ENCODE peak calls at places on chromosome 10, in nine cellular contexts. One of them, this sample, is unnamed.

GRCh38 chr10:44435196-44435595 is 50.3 kb upstream of the CXCL12 start:
- DNase-seq in activated naive CD8-positive, alpha-beta T cell treated with anti-CD3 and anti-CD28 coated beads, Interleukin-2, amount 50 U/mL, for 16 hours: no peak
- DNase-seq in AG04450: no peak
- DNase-seq in epithelial cell of esophagus: no peak
- DNase-seq in activated CD8-positive, alpha-beta memory T cell treated with anti-CD3 and anti-CD28 coated beads for 48 hours: no peak
- DNase-seq in T-helper 17 cell: no peak
- DNase-seq in germinal center: no peak
- DNase-seq in fibroblast of mammary gland: no peak
- DNase-seq in stimulated activated CD8-positive, alpha-beta memory T cell treated with anti-CD3 and anti-CD28 coated beads, Interleukin-4, amount 100 ng/mL, for 1 hour: no peak
- DNase-seq in this sample: no peak

GRCh38 chr10:112775347-112775746 is 174.7 kb upstream of the TCF7L2 start:
- DNase-seq in fibroblast of mammary gland: no peak
- DNase-seq in AG04450: no peak
- DNase-seq in T-helper 17 cell: no peak
- DNase-seq in stimulated activated CD8-positive, alpha-beta memory T cell treated with anti-CD3 and anti-CD28 coated beads, Interleukin-4, amount 100 ng/mL, for 1 hour: no peak
- DNase-seq in epithelial cell of esophagus: no peak
- DNase-seq in activated CD8-positive, alpha-beta memory T cell treated with anti-CD3 and anti-CD28 coated beads for 48 hours: no peak
- DNase-seq in germinal center: no peak
- DNase-seq in activated naive CD8-positive, alpha-beta T cell treated with anti-CD3 and anti-CD28 coated beads, Interleukin-2, amount 50 U/mL, for 16 hours: no peak
- DNase-seq in this sample: no peak

GRCh38 chr10:101011517-101012423 is 12.2 kb downstream of the LZTS2 start:
- DNase-seq in activated naive CD8-positive, alpha-beta T cell treated with anti-CD3 and anti-CD28 coated beads, Interleukin-2, amount 50 U/mL, for 16 hours: no peak
- DNase-seq in fibroblast of mammary gland: no peak
- DNase-seq in epithelial cell of esophagus: no peak
- DNase-seq in T-helper 17 cell: no peak
- DNase-seq in stimulated activated CD8-positive, alpha-beta memory T cell treated with anti-CD3 and anti-CD28 coated beads, Interleukin-4, amount 100 ng/mL, for 1 hour: no peak
- DNase-seq in AG04450: no peak
- DNase-seq in germinal center: no peak
- DNase-seq in activated CD8-positive, alpha-beta memory T cell treated with anti-CD3 and anti-CD28 coated beads for 48 hours: no peak
- DNase-seq in this sample: no peak

GRCh38 chr10:86967481-86967941 is 771 bp upstream of the ADIRF start:
- DNase-seq in epithelial cell of esophagus: no peak
- DNase-seq in stimulated activated CD8-positive, alpha-beta memory T cell treated with anti-CD3 and anti-CD28 coated beads, Interleukin-4, amount 100 ng/mL, for 1 hour: no peak
- DNase-seq in T-helper 17 cell: no peak
- DNase-seq in AG04450: no peak
- DNase-seq in germinal center: no peak
- DNase-seq in activated CD8-positive, alpha-beta memory T cell treated with anti-CD3 and anti-CD28 coated beads for 48 hours: no peak
- DNase-seq in fibroblast of mammary gland: no peak
- DNase-seq in activated naive CD8-positive, alpha-beta T cell treated with anti-CD3 and anti-CD28 coated beads, Interleukin-2, amount 50 U/mL, for 16 hours: no peak
- DNase-seq in this sample: no peak

GRCh38 chr10:58577394-58577793 is 64.7 kb downstream of the BICC1 start:
- DNase-seq in fibroblast of mammary gland: peak
- DNase-seq in stimulated activated CD8-positive, alpha-beta memory T cell treated with anti-CD3 and anti-CD28 coated beads, Interleukin-4, amount 100 ng/mL, for 1 hour: no peak
- DNase-seq in epithelial cell of esophagus: no peak
- DNase-seq in activated naive CD8-positive, alpha-beta T cell treated with anti-CD3 and anti-CD28 coated beads, Interleukin-2, amount 50 U/mL, for 16 hours: no peak
- DNase-seq in AG04450: peak
- DNase-seq in activated CD8-positive, alpha-beta memory T cell treated with anti-CD3 and anti-CD28 coated beads for 48 hours: no peak
- DNase-seq in germinal center: no peak
- DNase-seq in T-helper 17 cell: no peak
- DNase-seq in this sample: no peak

GRCh38 chr10:75407716-75408511 is 6.3 kb upstream of the ZNF503 start:
- DNase-seq in stimulated activated CD8-positive, alpha-beta memory T cell treated with anti-CD3 and anti-CD28 coated beads, Interleukin-4, amount 100 ng/mL, for 1 hour: no peak
- DNase-seq in T-helper 17 cell: no peak
- DNase-seq in AG04450: no peak
- DNase-seq in fibroblast of mammary gland: peak
- DNase-seq in germinal center: no peak
- DNase-seq in activated CD8-positive, alpha-beta memory T cell treated with anti-CD3 and anti-CD28 coated beads for 48 hours: no peak
- DNase-seq in activated naive CD8-positive, alpha-beta T cell treated with anti-CD3 and anti-CD28 coated beads, Interleukin-2, amount 50 U/mL, for 16 hours: no peak
- DNase-seq in epithelial cell of esophagus: peak
- DNase-seq in this sample: no peak

GRCh38 chr10:35126062-35126529 is 550 bp upstream of the CREM start:
- DNase-seq in activated CD8-positive, alpha-beta memory T cell treated with anti-CD3 and anti-CD28 coated beads for 48 hours: no peak
- DNase-seq in AG04450: no peak
- DNase-seq in epithelial cell of esophagus: no peak
- DNase-seq in activated naive CD8-positive, alpha-beta T cell treated with anti-CD3 and anti-CD28 coated beads, Interleukin-2, amount 50 U/mL, for 16 hours: no peak
- DNase-seq in germinal center: no peak
- DNase-seq in fibroblast of mammary gland: no peak
- DNase-seq in T-helper 17 cell: no peak
- DNase-seq in stimulated activated CD8-positive, alpha-beta memory T cell treated with anti-CD3 and anti-CD28 coated beads, Interleukin-4, amount 100 ng/mL, for 1 hour: no peak
- DNase-seq in this sample: no peak

GRCh38 chr10:48505394-48506112 is 99.3 kb downstream of the ARHGAP22 start:
- DNase-seq in stimulated activated CD8-positive, alpha-beta memory T cell treated with anti-CD3 and anti-CD28 coated beads, Interleukin-4, amount 100 ng/mL, for 1 hour: no peak
- DNase-seq in germinal center: no peak
- DNase-seq in T-helper 17 cell: no peak
- DNase-seq in activated naive CD8-positive, alpha-beta T cell treated with anti-CD3 and anti-CD28 coated beads, Interleukin-2, amount 50 U/mL, for 16 hours: no peak
- DNase-seq in AG04450: no peak
- DNase-seq in epithelial cell of esophagus: no peak
- DNase-seq in fibroblast of mammary gland: no peak
- DNase-seq in activated CD8-positive, alpha-beta memory T cell treated with anti-CD3 and anti-CD28 coated beads for 48 hours: no peak
- DNase-seq in this sample: no peak

GRCh38 chr10:6201511-6201975 is 1.2 kb upstream of the PFKFB3 start:
- DNase-seq in AG04450: no peak
- DNase-seq in activated CD8-positive, alpha-beta memory T cell treated with anti-CD3 and anti-CD28 coated beads for 48 hours: peak
- DNase-seq in stimulated activated CD8-positive, alpha-beta memory T cell treated with anti-CD3 and anti-CD28 coated beads, Interleukin-4, amount 100 ng/mL, for 1 hour: peak
- DNase-seq in T-helper 17 cell: peak
- DNase-seq in germinal center: peak
- DNase-seq in fibroblast of mammary gland: peak
- DNase-seq in activated naive CD8-positive, alpha-beta T cell treated with anti-CD3 and anti-CD28 coated beads, Interleukin-2, amount 50 U/mL, for 16 hours: peak
- DNase-seq in epithelial cell of esophagus: peak
- DNase-seq in this sample: peak

GRCh38 chr10:127338391-127339108 is 142.2 kb upstream of the INSYN2A start:
- DNase-seq in activated CD8-positive, alpha-beta memory T cell treated with anti-CD3 and anti-CD28 coated beads for 48 hours: no peak
- DNase-seq in germinal center: no peak
- DNase-seq in activated naive CD8-positive, alpha-beta T cell treated with anti-CD3 and anti-CD28 coated beads, Interleukin-2, amount 50 U/mL, for 16 hours: no peak
- DNase-seq in AG04450: no peak
- DNase-seq in fibroblast of mammary gland: peak
- DNase-seq in epithelial cell of esophagus: no peak
- DNase-seq in stimulated activated CD8-positive, alpha-beta memory T cell treated with anti-CD3 and anti-CD28 coated beads, Interleukin-4, amount 100 ng/mL, for 1 hour: no peak
- DNase-seq in T-helper 17 cell: no peak
- DNase-seq in this sample: no peak

GRCh38 chr10:17479015-17479615 is 24.7 kb upstream of the ST8SIA6 start:
- DNase-seq in fibroblast of mammary gland: no peak
- DNase-seq in epithelial cell of esophagus: peak
- DNase-seq in activated naive CD8-positive, alpha-beta T cell treated with anti-CD3 and anti-CD28 coated beads, Interleukin-2, amount 50 U/mL, for 16 hours: no peak
- DNase-seq in T-helper 17 cell: no peak
- DNase-seq in activated CD8-positive, alpha-beta memory T cell treated with anti-CD3 and anti-CD28 coated beads for 48 hours: no peak
- DNase-seq in AG04450: no peak
- DNase-seq in stimulated activated CD8-positive, alpha-beta memory T cell treated with anti-CD3 and anti-CD28 coated beads, Interleukin-4, amount 100 ng/mL, for 1 hour: no peak
- DNase-seq in germinal center: no peak
- DNase-seq in this sample: no peak

GRCh38 chr10:44765299-44765698 is 145.8 kb upstream of the TMEM72 start:
- DNase-seq in activated CD8-positive, alpha-beta memory T cell treated with anti-CD3 and anti-CD28 coated beads for 48 hours: no peak
- DNase-seq in T-helper 17 cell: no peak
- DNase-seq in epithelial cell of esophagus: no peak
- DNase-seq in AG04450: no peak
- DNase-seq in germinal center: no peak
- DNase-seq in activated naive CD8-positive, alpha-beta T cell treated with anti-CD3 and anti-CD28 coated beads, Interleukin-2, amount 50 U/mL, for 16 hours: no peak
- DNase-seq in stimulated activated CD8-positive, alpha-beta memory T cell treated with anti-CD3 and anti-CD28 coated beads, Interleukin-4, amount 100 ng/mL, for 1 hour: no peak
- DNase-seq in fibroblast of mammary gland: no peak
- DNase-seq in this sample: no peak

GRCh38 chr10:35304649-35305048 is 31.7 kb upstream of the CCNY start:
- DNase-seq in activated CD8-positive, alpha-beta memory T cell treated with anti-CD3 and anti-CD28 coated beads for 48 hours: no peak
- DNase-seq in fibroblast of mammary gland: no peak
- DNase-seq in stimulated activated CD8-positive, alpha-beta memory T cell treated with anti-CD3 and anti-CD28 coated beads, Interleukin-4, amount 100 ng/mL, for 1 hour: no peak
- DNase-seq in T-helper 17 cell: no peak
- DNase-seq in activated naive CD8-positive, alpha-beta T cell treated with anti-CD3 and anti-CD28 coated beads, Interleukin-2, amount 50 U/mL, for 16 hours: no peak
- DNase-seq in germinal center: no peak
- DNase-seq in epithelial cell of esophagus: no peak
- DNase-seq in AG04450: no peak
- DNase-seq in this sample: no peak

GRCh38 chr10:114290038-114290437 is 51.0 kb downstream of the VWA2 start:
- DNase-seq in T-helper 17 cell: no peak
- DNase-seq in epithelial cell of esophagus: no peak
- DNase-seq in AG04450: no peak
- DNase-seq in activated naive CD8-positive, alpha-beta T cell treated with anti-CD3 and anti-CD28 coated beads, Interleukin-2, amount 50 U/mL, for 16 hours: no peak
- DNase-seq in fibroblast of mammary gland: no peak
- DNase-seq in stimulated activated CD8-positive, alpha-beta memory T cell treated with anti-CD3 and anti-CD28 coated beads, Interleukin-4, amount 100 ng/mL, for 1 hour: no peak
- DNase-seq in germinal center: no peak
- DNase-seq in activated CD8-positive, alpha-beta memory T cell treated with anti-CD3 and anti-CD28 coated beads for 48 hours: no peak
- DNase-seq in this sample: no peak

GRCh38 chr10:25105753-25106260 is 69.0 kb upstream of the GPR158 start:
- DNase-seq in activated naive CD8-positive, alpha-beta T cell treated with anti-CD3 and anti-CD28 coated beads, Interleukin-2, amount 50 U/mL, for 16 hours: no peak
- DNase-seq in AG04450: no peak
- DNase-seq in fibroblast of mammary gland: no peak
- DNase-seq in stimulated activated CD8-positive, alpha-beta memory T cell treated with anti-CD3 and anti-CD28 coated beads, Interleukin-4, amount 100 ng/mL, for 1 hour: no peak
- DNase-seq in T-helper 17 cell: no peak
- DNase-seq in activated CD8-positive, alpha-beta memory T cell treated with anti-CD3 and anti-CD28 coated beads for 48 hours: no peak
- DNase-seq in epithelial cell of esophagus: no peak
- DNase-seq in germinal center: no peak
- DNase-seq in this sample: no peak

This sample was measured in breast epithelium.